ENCODE peak calls at places on chromosomes 7 and 10, in five cellular contexts. T, E, Q, I and K are unnamed samples.

GRCh38 chr10:131310904-131311660 is 439 bp downstream of the TCERG1L start:
- DNase-seq in Q (no peak), E (no peak), I (no peak), T (no peak), K (no peak)

GRCh38 chr10:110919971-110920881 is 822 bp downstream of the SHOC2 start:
- DNase-seq in Q (peak; percentile 26), I (peak; percentile 18), E (no peak), T (peak; percentile 13), K (no peak)

GRCh38 chr10:99775850-99776249 is 6.6 kb upstream of the ABCC2 start:
- DNase-seq in E (no peak), T (no peak), I (no peak), Q (no peak), K (no peak)

GRCh38 chr7:122802211-122802833 is 83.9 kb downstream of the CADPS2 start:
- DNase-seq in T (no peak), E (no peak), I (no peak), Q (no peak), K (no peak)

GRCh38 chr7:26813426-26813825 is 51.0 kb downstream of the SKAP2 start:
- DNase-seq in Q (no peak), I (no peak), E (no peak), T (no peak), K (no peak)

GRCh38 chr7:2353650-2354172 is 916 bp upstream of the EIF3B start:
- DNase-seq in T (peak; percentile 82), I (peak; percentile 86), E (no peak), Q (peak; percentile 92), K (peak; percentile 94)

GRCh38 chr7:30412810-30413504 is 65.6 kb downstream of the NOD1 start:
- DNase-seq in E (no peak), I (no peak), T (no peak), Q (peak; percentile 66), K (no peak)

GRCh38 chr10:102140218-102140617 is 7.4 kb downstream of the PPRC1 start:
- DNase-seq in Q (no peak), T (no peak), E (no peak), I (no peak), K (no peak)

GRCh38 chr7:55192718-55193117 is 172.4 kb upstream of the LANCL2 start:
- DNase-seq in E (no peak), T (no peak), I (no peak), Q (no peak), K (no peak)

GRCh38 chr7:44583145-44583544 is 1.1 kb upstream of the TMED4 start:
- DNase-seq in E (no peak), Q (no peak), T (no peak), I (no peak), K (no peak)

GRCh38 chr7:155951554-155952158 is 139.4 kb upstream of the SHH start:
- DNase-seq in Q (peak; percentile 91), I (no peak), T (no peak), E (no peak), K (no peak)

GRCh38 chr10:88157981-88158465 is 294.6 kb downstream of the PTEN start:
- DNase-seq in I (no peak), E (no peak), Q (no peak), T (no peak), K (no peak)

GRCh38 chr7:103065666-103066065 is 8.9 kb downstream of the FBXL13 start:
- DNase-seq in E (peak; percentile 60), Q (peak; percentile 67), T (no peak), I (peak; percentile 13), K (no peak)

GRCh38 chr7:41652265-41652664 is 50.6 kb downstream of the INHBA start:
- DNase-seq in E (no peak), Q (no peak), T (no peak), I (no peak), K (no peak)

GRCh38 chr7:107194051-107194450 is 25.2 kb downstream of the HBP1 start:
- DNase-seq in I (no peak), Q (no peak), T (no peak), E (no peak), K (no peak)

GRCh38 chr10:80133221-80133620 is 691 bp downstream of the PLAC9 start:
- DNase-seq in E (no peak), Q (no peak), T (no peak), I (no peak), K (no peak)

GRCh38 chr7:111735661-111736323 is 173.5 kb upstream of the IMMP2L start:
- DNase-seq in T (peak; percentile 50), E (peak; percentile 37), I (peak; percentile 29), Q (peak; percentile 72), K (no peak)

GRCh38 chr10:784759-785538 is 95.5 kb upstream of the DIP2C start:
- DNase-seq in T (peak; percentile 43), E (peak; percentile 72), Q (peak; percentile 63), I (no peak), K (peak; percentile 63)

GRCh38 chr10:60681103-60681502 is 97.2 kb upstream of the CDK1 start:
- DNase-seq in T (no peak), I (no peak), Q (no peak), E (no peak), K (no peak)

GRCh38 chr10:93062499-93063216 is 2.1 kb downstream of the CYP26C1 start:
- DNase-seq in E (peak; percentile 70), Q (no peak), I (peak; percentile 28), T (no peak), K (no peak)

GRCh38 chr7:98998821-98999725 is 120.7 kb downstream of the TRRAP start:
- DNase-seq in I (no peak), E (no peak), T (no peak), Q (no peak), K (no peak)